ENCODE peak calls at places on chromosomes 13 and 19, in ten cellular contexts. Z, U, O, V, Y, B, I, H, R and M are unnamed samples.

GRCh38 chr13:97262058-97262457 is 39.9 kb downstream of the MBNL2 start:
- DNase-seq in U (no peak), O (no peak), Z (no peak), I (no peak), B (no peak), V (no peak), H (no peak), R (no peak), Y (no peak), M (no peak)

GRCh38 chr19:1825909-1826556 is 14.0 kb upstream of the ATP8B3 start:
- DNase-seq in Z (peak), Y (no peak), O (peak), B (peak), H (peak), R (peak), V (peak), I (peak), U (peak), M (peak)

GRCh38 chr13:99614465-99614885 is 113.2 kb downstream of the TM9SF2 start:
- DNase-seq in V (no peak), I (peak), Z (no peak), B (no peak), U (no peak), H (no peak), Y (no peak), R (no peak), O (peak), M (peak)

GRCh38 chr13:95605426-95606125 is 38.9 kb downstream of the DZIP1 start:
- DNase-seq in I (no peak), O (no peak), B (no peak), H (no peak), Y (no peak), Z (no peak), U (no peak), R (no peak), V (no peak), M (no peak)

GRCh38 chr13:71018544-71018943 is 848.5 kb downstream of the DACH1 start:
- DNase-seq in H (no peak), Y (no peak), O (no peak), V (no peak), U (no peak), B (no peak), Z (no peak), I (no peak), R (no peak), M (no peak)

GRCh38 chr19:5821521-5822180 is 16.8 kb downstream of the NRTN start:
- DNase-seq in O (no peak), Y (no peak), B (no peak), V (no peak), U (no peak), H (no peak), I (no peak), Z (no peak), R (no peak), M (no peak)

GRCh38 chr13:40941581-40941980 is 77.5 kb downstream of the ELF1 start:
- DNase-seq in V (no peak), Z (no peak), R (no peak), B (no peak), I (no peak), H (no peak), Y (no peak), U (no peak), O (no peak), M (no peak)

GRCh38 chr19:33052352-33052972 is 12.2 kb downstream of the RHPN2 start:
- DNase-seq in Y (peak), V (peak), Z (peak), H (peak), B (no peak), I (no peak), U (no peak), R (no peak), O (no peak), M (no peak)

GRCh38 chr13:23433171-23434153 is at the start of gene SACS:
- DNase-seq in U (no peak), I (no peak), Y (no peak), V (no peak), O (peak), R (no peak), B (no peak), H (no peak), Z (peak), M (no peak)

GRCh38 chr19:23699521-23699860 is 12.5 kb upstream of the ZNF675 start:
- DNase-seq in U (no peak), O (no peak), H (no peak), Y (no peak), I (no peak), V (no peak), B (no peak), R (no peak), Z (no peak), M (no peak)

GRCh38 chr19:28643284-28643683 is 569.7 kb downstream of the UQCRFS1 start:
- DNase-seq in O (no peak), Y (no peak), I (no peak), H (no peak), U (no peak), V (no peak), B (no peak), R (no peak), Z (no peak), M (no peak)
- TF ChIP-seq CTCF in O (peak), Y (no peak), I (no peak), H (no peak), U (no peak), V (no peak), B (no peak), R (no peak), Z (no peak), M (no peak)

DNA sequence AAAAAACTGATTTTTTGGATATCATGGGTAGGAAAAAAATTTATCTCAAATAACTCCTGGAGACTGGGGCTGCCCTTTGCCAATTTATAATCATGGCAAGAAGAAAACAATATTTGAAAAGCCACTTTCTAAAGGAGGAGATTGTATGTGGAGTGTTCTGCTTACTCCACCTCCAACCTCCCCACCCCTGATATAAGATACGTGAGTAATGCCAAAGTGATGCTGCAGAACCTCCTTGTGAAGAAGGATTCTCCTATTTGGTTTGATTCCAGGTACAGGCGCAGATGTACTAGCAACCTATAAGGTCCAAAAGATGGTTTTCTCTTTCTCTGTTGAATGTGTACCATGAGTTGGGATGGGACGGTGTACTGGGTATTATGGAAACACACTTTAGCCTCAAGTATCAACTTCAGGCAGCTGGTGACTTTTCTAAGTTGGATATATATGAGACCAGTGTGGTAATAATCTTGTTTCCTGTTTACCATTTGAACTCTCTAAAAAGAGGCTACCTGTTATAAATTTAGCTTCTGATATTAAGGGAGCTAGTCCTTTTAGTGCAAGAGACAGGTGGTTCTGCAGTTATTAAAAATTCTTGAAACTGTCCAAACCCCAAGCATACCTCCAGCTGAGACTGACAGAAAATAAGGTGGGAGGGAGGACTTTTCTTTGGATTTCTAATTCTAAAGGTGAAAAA is 724.0 kb upstream of the MIR17HG start:
- DNase-seq in V (no peak), H (no peak), B (no peak), Y (no peak), Z (no peak), U (no peak), I (no peak), O (no peak), R (no peak), M (no peak)
- TF ChIP-seq CTCF in V (no peak), H (no peak), B (no peak), Y (no peak), Z (no peak), U (no peak), I (no peak), O (no peak), R (no peak), M (no peak)

GRCh38 chr19:18440936-18441803 is 3.2 kb upstream of the ISYNA1 start:
- DNase-seq in Y (no peak), V (no peak), H (no peak), R (no peak), Z (no peak), B (no peak), I (no peak), U (no peak), O (no peak), M (no peak)

GRCh38 chr19:18441804-18442788 is 4.2 kb upstream of the ISYNA1 start:
- DNase-seq in O (no peak), Z (no peak), I (no peak), B (no peak), H (no peak), V (no peak), R (no peak), U (no peak), Y (no peak), M (no peak)

GRCh38 chr19:18439025-18439909 is 1.3 kb upstream of the ISYNA1 start:
- DNase-seq in Z (peak), O (no peak), Y (no peak), H (peak), U (no peak), I (no peak), B (no peak), R (no peak), V (no peak), M (no peak)

GRCh38 chr19:18439910-18440237 is 1.9 kb upstream of the ISYNA1 start:
- DNase-seq in H (no peak), B (no peak), Y (no peak), I (no peak), O (no peak), R (no peak), Z (no peak), V (no peak), U (no peak), M (no peak)

GRCh38 chr19:18440421-18440877 is 2.5 kb upstream of the ISYNA1 start:
- DNase-seq in O (no peak), B (no peak), U (no peak), Y (no peak), R (no peak), H (peak), V (no peak), Z (no peak), I (no peak), M (no peak)
- TF ChIP-seq CTCF in O (peak), B (no peak), U (peak), Y (peak), R (no peak), H (no peak), V (no peak), Z (peak), I (no peak), M (peak)

DNA sequence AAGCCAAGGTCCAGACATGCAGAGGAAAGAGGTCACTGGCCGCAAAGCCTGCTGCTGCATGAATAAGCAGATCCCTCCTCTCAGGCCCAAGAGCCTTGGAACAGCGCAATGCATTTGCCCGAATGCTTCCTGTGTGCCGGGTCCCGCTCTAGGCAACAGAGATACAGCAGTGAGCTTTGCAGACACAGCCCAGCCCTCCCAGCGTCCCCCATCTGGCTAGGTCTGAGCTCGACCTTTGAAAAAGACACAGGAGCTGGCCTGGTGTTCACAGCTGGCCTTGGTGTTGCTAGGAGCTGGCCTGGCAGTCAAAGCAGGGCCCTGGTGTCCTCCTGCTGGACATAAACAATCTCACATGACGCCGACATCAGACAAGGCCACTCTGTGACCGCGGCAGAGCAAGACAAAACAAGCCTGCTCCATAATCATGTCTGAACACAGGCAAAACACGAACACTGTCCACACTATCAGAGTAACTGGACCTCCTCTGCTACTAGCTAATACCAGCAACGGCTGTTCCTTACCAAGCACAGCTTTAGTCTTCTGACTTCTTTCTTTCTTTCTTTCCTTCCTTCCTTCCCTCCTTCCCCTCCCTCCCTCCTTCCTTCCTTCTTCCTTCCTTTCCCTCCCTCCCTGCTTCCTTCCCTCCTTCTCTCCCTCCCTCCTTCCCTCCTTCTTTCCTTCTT is 5.7 kb upstream of the PEX11G start:
- DNase-seq in Y (no peak), I (peak), O (no peak), H (peak), Z (peak), V (peak), R (no peak), U (no peak), B (peak), M (no peak)
- TF ChIP-seq CTCF in Y (no peak), I (no peak), O (no peak), H (no peak), Z (no peak), V (no peak), R (no peak), U (no peak), B (no peak), M (no peak)

GRCh38 chr13:22154041-22154440 is 483.2 kb downstream of the FGF9 start:
- DNase-seq in Z (no peak), R (no peak), I (no peak), U (no peak), B (no peak), Y (no peak), H (no peak), O (no peak), V (no peak), M (no peak)
- TF ChIP-seq CTCF in Z (no peak), R (no peak), I (no peak), U (no peak), B (no peak), Y (no peak), H (no peak), O (peak), V (no peak), M (no peak)

GRCh38 chr13:30255696-30256095 is 51.7 kb downstream of the KATNAL1 start:
- DNase-seq in R (no peak), H (no peak), Z (peak), O (no peak), I (no peak), V (no peak), U (no peak), Y (no peak), B (no peak), M (no peak)
- TF ChIP-seq CTCF in R (no peak), H (no peak), Z (peak), O (no peak), I (no peak), V (no peak), U (no peak), Y (no peak), B (no peak), M (no peak)

GRCh38 chr13:102569488-102569887 is 27.3 kb upstream of the TPP2 start:
- DNase-seq in I (no peak), Z (peak), Y (no peak), U (no peak), V (no peak), O (no peak), B (no peak), R (no peak), H (no peak), M (no peak)

GRCh38 chr13:102567857-102568256 is 28.9 kb upstream of the TPP2 start:
- DNase-seq in U (no peak), H (no peak), R (no peak), Z (no peak), I (no peak), V (no peak), Y (no peak), B (no peak), O (no peak), M (no peak)

GRCh38 chr13:102566513-102566912 is 30.3 kb upstream of the TPP2 start:
- DNase-seq in B (no peak), I (no peak), Z (no peak), H (no peak), U (no peak), R (no peak), O (no peak), V (no peak), Y (no peak), M (no peak)

GRCh38 chr13:102571075-102571474 is 25.7 kb upstream of the TPP2 start:
- DNase-seq in H (no peak), B (no peak), I (no peak), Z (no peak), U (no peak), V (no peak), O (peak), Y (no peak), R (no peak), M (no peak)
- TF ChIP-seq CTCF in H (no peak), B (no peak), I (no peak), Z (peak), U (peak), V (no peak), O (peak), Y (no peak), R (no peak), M (no peak)

GRCh38 chr13:46146898-46147297 is 35.1 kb downstream of the LCP1 start:
- DNase-seq in B (no peak), U (no peak), O (peak), Z (peak), H (no peak), R (no peak), V (no peak), I (no peak), Y (no peak), M (no peak)
- TF ChIP-seq CTCF in B (no peak), U (no peak), O (peak), Z (peak), H (no peak), R (peak), V (no peak), I (no peak), Y (peak), M (no peak)

DNA sequence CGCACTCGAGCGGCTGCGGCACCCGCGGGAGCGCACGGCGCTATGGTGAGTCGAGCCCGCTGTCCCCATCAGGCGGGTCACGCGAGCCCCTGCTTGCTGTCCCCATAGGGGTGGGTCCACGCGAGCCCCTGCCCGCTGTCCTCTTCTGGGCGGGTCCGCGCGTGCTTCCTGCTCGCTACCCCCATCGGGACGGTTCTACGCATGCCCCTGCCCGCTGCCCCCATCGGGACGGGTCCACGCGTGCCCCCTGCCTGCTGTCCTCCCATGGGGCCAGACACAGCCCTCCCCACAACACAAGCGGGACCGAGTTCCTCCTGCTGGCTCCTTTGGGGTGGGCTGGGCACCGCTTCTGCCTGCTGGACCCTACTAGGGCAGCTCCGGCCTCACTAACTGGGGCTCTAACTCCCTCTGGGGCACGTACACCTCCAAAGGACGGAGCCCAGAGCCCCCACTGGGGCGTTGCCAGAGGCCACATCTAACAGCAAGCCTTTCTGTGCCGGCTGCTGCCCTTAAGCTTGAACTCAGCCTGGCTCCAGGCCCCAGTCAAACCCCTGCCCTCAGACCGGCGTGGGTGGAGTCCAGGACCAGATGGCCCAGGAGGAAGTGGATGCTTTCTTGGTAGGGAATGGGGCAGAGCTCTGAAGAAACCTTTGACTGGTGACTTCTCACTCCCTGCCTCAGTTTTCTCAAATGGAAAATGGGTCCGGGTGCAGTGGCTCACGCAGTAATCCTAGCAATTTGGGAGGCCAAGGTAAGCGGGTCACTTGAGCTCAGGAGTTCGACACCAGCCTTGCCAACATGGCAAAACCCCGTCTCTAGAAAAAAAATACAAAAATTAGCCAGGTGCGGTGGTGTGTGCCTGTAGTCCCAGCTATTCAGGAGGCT is 722 bp downstream of the COLGALT1 start:
- DNase-seq in U (no peak), Y (no peak), H (peak), I (no peak), R (peak), V (peak), O (peak), Z (peak), B (peak), M (no peak)
- TF ChIP-seq CTCF in U (peak), Y (peak), H (no peak), I (no peak), R (no peak), V (no peak), O (no peak), Z (no peak), B (no peak), M (peak)